ENCODE peak calls at places on chromosomes 5 and 9, in four cellular contexts. P is HuH-7.5, M is NCI-H748 treated with DMSO at 0.1 percent for 48 hours, T is AG08396. H is an unnamed sample.

GRCh38 chr5:165309446-165309845 is 1804.0 kb downstream of the MAT2B start:
- DNase-seq in P (no peak), M (no peak), T (no peak), H (no peak)

GRCh38 chr9:26870292-26870691 is 22.3 kb downstream of the CAAP1 start:
- DNase-seq in P (no peak), M (no peak), T (no peak), H (no peak)

GRCh38 chr5:75037106-75037505 is 15.3 kb downstream of the GCNT4 start:
- DNase-seq in P (peak), M (no peak), T (peak), H (peak)

GRCh38 chr9:81410201-81410600 is 279.1 kb downstream of the TLE1 start:
- DNase-seq in P (no peak), M (no peak), T (peak), H (peak)

GRCh38 chr9:96021616-96022444 is 146.3 kb downstream of the ERCC6L2 start:
- DNase-seq in P (peak), M (peak), T (no peak), H (no peak)

GRCh38 chr5:35415305-35415704 is 185.0 kb upstream of the PRLR start:
- DNase-seq in P (no peak), M (no peak), T (no peak), H (no peak)

GRCh38 chr5:179301376-179301775 is 43.9 kb downstream of the ADAMTS2 start:
- DNase-seq in P (no peak), M (no peak), T (no peak), H (no peak)

GRCh38 chr5:180613188-180613587 is 21.9 kb upstream of the SCGB3A1 start:
- DNase-seq in P (no peak), M (no peak), T (no peak), H (no peak)

GRCh38 chr5:158414780-158415179 is 555.8 kb upstream of the CLINT1 start:
- DNase-seq in P (no peak), M (no peak), T (peak), H (no peak)

GRCh38 chr5:179801304-179802206 is 5.1 kb downstream of the MGAT4B start:
- DNase-seq in P (peak), M (no peak), T (peak), H (no peak)

GRCh38 chr9:115808108-115808507 is 345.5 kb upstream of the PAPPA start:
- DNase-seq in P (no peak), M (no peak), T (no peak), H (no peak)

GRCh38 chr5:8908055-8908683 is 637.7 kb downstream of the SEMA5A start:
- DNase-seq in P (peak), M (no peak), T (peak), H (peak)

GRCh38 chr5:93675458-93676450 is 65.6 kb downstream of the POU5F2 start:
- DNase-seq in P (no peak), M (peak), T (no peak), H (no peak)

GRCh38 chr5:181260720-181261319 is at the start of gene TRIM52:
- DNase-seq in P (peak), M (no peak), T (peak), H (peak)

GRCh38 chr9:33151007-33151557 is 16.1 kb downstream of the B4GALT1 start:
- DNase-seq in P (no peak), M (no peak), T (peak), H (no peak)

GRCh38 chr9:6904366-6904765 is 146.6 kb downstream of the KDM4C start:
- DNase-seq in P (no peak), M (no peak), T (no peak), H (no peak)

GRCh38 chr5:7801898-7802614 is 48.9 kb downstream of the CFAP90 start:
- DNase-seq in P (no peak), M (no peak), T (no peak), H (no peak)

GRCh38 chr5:67094476-67095300 is 101.9 kb downstream of the CD180 start:
- DNase-seq in P (no peak), M (no peak), T (peak), H (no peak)

GRCh38 chr9:137305060-137305787 is 3.2 kb upstream of the NRARP start:
- DNase-seq in P (no peak), M (no peak), T (peak), H (no peak)

GRCh38 chr5:150038547-150038946 is 38.0 kb downstream of the HMGXB3 start:
- DNase-seq in P (no peak), M (no peak), T (no peak), H (peak)

GRCh38 chr5:130109152-130109551 is 204.9 kb downstream of the CHSY3 start:
- DNase-seq in P (peak), M (peak), T (peak), H (peak)

GRCh38 chr5:109705596-109705995 is 15.9 kb downstream of the MAN2A1 start:
- DNase-seq in P (no peak), M (no peak), T (no peak), H (no peak)

GRCh38 chr5:55463613-55464012 is 71.2 kb downstream of the PLPP1 start:
- DNase-seq in P (no peak), M (no peak), T (no peak), H (no peak)

GRCh38 chr9:134968011-134968822 is 50.5 kb upstream of the FCN1 start:
- DNase-seq in P (no peak), M (no peak), T (no peak), H (no peak)

GRCh38 chr9:126704157-126704941 is 90.6 kb downstream of the LMX1B start:
- DNase-seq in P (no peak), M (no peak), T (peak), H (peak)

GRCh38 chr5:154485850-154486426 is 7.9 kb upstream of the HAND1 start:
- DNase-seq in P (no peak), M (no peak), T (no peak), H (no peak)

GRCh38 chr9:16671591-16672137 is 198.8 kb downstream of the BNC2 start:
- DNase-seq in P (no peak), M (no peak), T (no peak), H (no peak)

GRCh38 chr5:4245511-4245910 is 649.9 kb downstream of the IRX1 start:
- DNase-seq in P (no peak), M (no peak), T (no peak), H (no peak)

GRCh38 chr5:179221196-179221876 is 123.9 kb downstream of the ADAMTS2 start:
- DNase-seq in P (no peak), M (no peak), T (no peak), H (no peak)

H was measured in T47D.